ENCODE peak calls at places on chromosomes 5 and 9, in four cellular contexts. G is NT2/D1, Q is tibial nerve, V is H9. M is an unnamed sample. For H3K9me3, the result is how much of the 10 kb centered on the place peaks cover.

GRCh38 chr5:172841258-172841657 is 7.2 kb downstream of the ERGIC1 start:
- DNase-seq in Q (no peak), V (no peak), G (no peak), M (no peak)

GRCh38 chr5:95959051-95959963 is 2.3 kb downstream of the ELL2 start:
- DNase-seq in G (no peak), Q (no peak), V (peak), M (no peak)

GRCh38 chr9:118088075-118088474 is 383.9 kb downstream of the TLR4 start:
- DNase-seq in Q (no peak), V (no peak), G (no peak), M (no peak)

GRCh38 chr9:124353811-124354274 is 61.4 kb downstream of the PSMB7 start:
- DNase-seq in G (no peak), Q (no peak), V (no peak), M (no peak)

GRCh38 chr5:147901555-147901954 is 4.8 kb downstream of the C5orf46 start:
- DNase-seq in V (no peak), Q (no peak), G (no peak), M (no peak)

GRCh38 chr5:156121234-156121633 is 205.7 kb upstream of the SGCD start:
- DNase-seq in V (no peak), Q (no peak), G (no peak), M (no peak)

GRCh38 chr5:151257731-151258715 is 5.0 kb downstream of the GM2A start:
- DNase-seq in G (no peak), Q (no peak), V (no peak), M (no peak)

GRCh38 chr5:36150676-36151433 is 832 bp downstream of the LMBRD2 start:
- DNase-seq in Q (no peak), G (peak), V (peak), M (peak)

GRCh38 chr9:20144255-20144654 is 355.4 kb upstream of the SLC24A2 start:
- DNase-seq in Q (no peak), G (no peak), V (no peak), M (no peak)

GRCh38 chr9:101200852-101201251 is 172.3 kb downstream of the PLPPR1 start:
- DNase-seq in G (no peak), Q (no peak), V (no peak), M (no peak)

GRCh38 chr9:75147638-75148037 is 59.3 kb downstream of the OSTF1 start:
- DNase-seq in V (no peak), G (no peak), Q (no peak), M (no peak)

GRCh38 chr5:135248801-135249231 is 150.2 kb downstream of the MACROH2A1 start:
- DNase-seq in V (no peak), G (no peak), Q (no peak), M (no peak)

GRCh38 chr5:154131817-154132216 is 58.7 kb upstream of the GALNT10 start:
- DNase-seq in V (no peak), G (no peak), Q (no peak), M (no peak)

GRCh38 chr5:27788184-27788583 is 749.8 kb upstream of the CDH9 start:
- DNase-seq in G (no peak), V (no peak), Q (no peak), M (no peak)

GRCh38 chr5:144143625-144144024 is 26.8 kb downstream of the YIPF5 start:
- DNase-seq in V (no peak), Q (no peak), G (no peak), M (no peak)

GRCh38 chr5:4225741-4226140 is 630.1 kb downstream of the IRX1 start:
- DNase-seq in Q (no peak), V (no peak), G (no peak), M (no peak)

GRCh38 chr5:115487750-115488149 is 56.8 kb downstream of the FEM1C start:
- DNase-seq in Q (no peak), G (no peak), V (no peak), M (no peak)

GRCh38 chr9:133635098-133635497 is 1.1 kb upstream of the DBH start:
- DNase-seq in V (no peak), G (no peak), Q (no peak), M (no peak)

GRCh38 chr9:126113756-126114408 is 212.7 kb upstream of the MVB12B start:
- DNase-seq in G (no peak), V (peak), Q (no peak), M (no peak)

GRCh38 chr5:73450672-73451217 is 2.2 kb upstream of the FOXD1 start:
- DNase-seq in Q (no peak), G (no peak), V (peak), M (no peak)

GRCh38 chr9:38318755-38319495 is 73.6 kb upstream of the ALDH1B1 start:
- DNase-seq in Q (no peak), G (no peak), V (no peak), M (no peak)

GRCh38 chr9:81083062-81083461 is 606.3 kb downstream of the TLE1 start:
- DNase-seq in G (peak), V (peak), Q (no peak), M (no peak)

GRCh38 chr5:2199697-2200096 is 317.0 kb upstream of the IRX4 start:
- DNase-seq in G (no peak), Q (no peak), V (no peak), M (no peak)

GRCh38 chr5:2194949-2195348 is 312.2 kb upstream of the IRX4 start:
- DNase-seq in G (no peak), Q (no peak), V (no peak), M (no peak)

GRCh38 chr5:2193923-2194555 is 311.3 kb upstream of the IRX4 start:
- DNase-seq in Q (no peak), G (no peak), V (no peak), M (no peak)

GRCh38 chr5:2196416-2196815 is 313.7 kb upstream of the IRX4 start:
- DNase-seq in G (no peak), Q (no peak), V (no peak), M (no peak)

GRCh38 chr5:2196989-2197531 is 314.3 kb upstream of the IRX4 start:
- DNase-seq in G (no peak), V (no peak), Q (no peak), M (no peak)
- H3K9me3 ChIP-seq in G (under half), V (under half), Q (under half), M (under half)

GRCh38 chr5:6905883-6906282 is 192.7 kb downstream of the TENT4A start:
- DNase-seq in Q (no peak), G (no peak), V (no peak), M (no peak)
- H3K9me3 ChIP-seq in Q (under half), G (under half), V (under half), M (under half)

GRCh38 chr5:8814081-8814480 is 731.8 kb downstream of the SEMA5A start:
- DNase-seq in V (no peak), G (no peak), Q (no peak), M (no peak)

GRCh38 chr5:8807636-8808035 is 738.2 kb downstream of the SEMA5A start:
- DNase-seq in Q (no peak), G (no peak), V (no peak), M (no peak)

DNA sequence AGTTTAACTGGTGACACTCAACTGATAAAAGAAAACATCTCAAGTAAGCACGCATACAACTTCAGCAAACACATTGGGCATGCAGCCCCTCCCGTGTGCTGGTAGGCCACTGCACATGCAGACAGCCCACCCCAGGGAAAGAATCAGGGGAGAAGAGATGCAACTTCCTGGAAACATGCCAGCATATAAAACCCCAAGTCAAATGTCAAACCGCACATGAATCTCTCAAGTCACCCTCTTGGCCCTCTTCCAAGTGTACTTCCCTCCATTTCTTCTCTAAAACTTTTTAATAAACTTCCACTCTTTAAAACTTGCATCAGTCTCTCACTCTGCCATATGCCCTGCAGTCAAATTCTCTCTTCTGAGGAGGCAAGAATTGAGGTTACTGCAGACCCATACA is 732.7 kb downstream of the SEMA5A start:
- DNase-seq in V (no peak), Q (no peak), G (no peak), M (no peak)
- H3K9me3 ChIP-seq in V (under half), Q (under half), G (under half), M (under half)

DNA sequence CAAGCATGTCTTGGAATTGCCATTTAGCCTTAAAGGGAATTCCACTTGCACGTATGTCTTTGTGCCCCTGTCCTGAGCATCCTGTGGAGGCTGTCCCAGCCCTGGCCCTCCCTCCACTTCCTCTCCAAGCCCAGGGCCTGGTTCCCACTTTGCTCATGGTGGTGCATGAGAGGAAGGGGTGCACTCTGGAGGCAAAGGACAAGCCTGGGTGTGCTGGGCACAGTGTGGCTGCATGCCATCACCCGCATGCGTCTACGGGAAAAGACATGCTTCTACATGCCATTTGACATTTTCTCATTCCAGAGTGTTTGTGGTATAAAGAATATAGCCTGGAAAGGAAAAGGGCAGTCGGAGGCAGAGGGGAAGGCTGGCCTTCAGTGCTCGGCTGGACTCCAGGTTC is 7.2 kb upstream of the IRX2 start:
- DNase-seq in G (no peak), Q (no peak), V (no peak), M (no peak)
- H3K9me3 ChIP-seq in G (under half), Q (under half), V (under half), M (under half)

DNA sequence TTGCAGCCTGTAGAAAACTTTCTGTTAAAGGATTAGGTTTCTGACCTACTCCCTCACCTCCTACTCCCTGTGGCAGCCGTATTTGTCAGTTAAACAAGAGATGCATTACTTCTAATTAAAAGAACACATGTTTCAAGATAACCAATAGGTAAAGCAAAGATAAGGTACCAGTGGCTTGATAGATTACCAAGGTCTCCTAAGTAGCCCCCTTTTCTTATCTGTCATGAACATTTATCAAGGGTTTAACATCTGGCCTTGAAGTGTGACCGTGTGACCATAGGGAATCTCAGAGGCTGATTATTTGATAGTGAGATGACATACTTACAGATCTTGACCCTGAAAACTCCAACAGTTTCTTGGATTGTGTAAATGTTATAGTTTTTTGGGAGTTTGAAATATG is 764.0 kb upstream of the EDIL3 start:
- DNase-seq in G (no peak), Q (no peak), V (no peak), M (no peak)
- H3K9me3 ChIP-seq in G (under half), Q (under half), V (under half), M (under half)

DNA sequence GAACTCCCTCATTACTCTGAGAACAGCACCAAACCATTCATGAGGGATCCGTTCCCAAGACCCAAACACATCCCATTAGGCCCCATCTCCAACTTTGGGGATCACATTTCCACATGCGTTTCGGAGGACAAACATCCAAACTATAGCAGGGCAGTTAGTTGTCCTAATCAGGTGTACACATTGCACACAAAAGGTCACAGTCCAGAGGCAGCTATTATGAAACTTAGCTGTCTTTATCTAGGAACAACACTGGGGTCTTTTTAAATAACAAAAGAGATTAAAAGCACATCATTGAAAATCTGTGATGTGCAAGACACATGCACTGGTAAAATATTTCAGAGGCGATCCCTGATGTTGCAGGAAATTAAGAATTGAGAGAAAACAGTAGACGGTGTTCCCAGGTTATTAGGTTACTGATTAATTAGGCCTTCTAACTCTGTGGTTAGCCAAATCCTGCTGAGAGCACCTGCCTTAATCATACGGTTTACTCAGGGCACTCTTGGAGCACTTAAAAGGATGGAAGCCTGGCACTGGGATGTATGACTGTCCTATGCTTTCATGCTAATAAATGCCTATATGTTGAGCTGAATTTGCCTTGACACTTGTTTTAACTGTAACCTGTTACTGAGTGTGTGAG is 1574.5 kb upstream of the WWC1 start:
- DNase-seq in G (no peak), Q (no peak), V (no peak), M (no peak)
- H3K9me3 ChIP-seq in G (under half), Q (under half), V (under half), M (under half)

M was measured in T-helper 17 cell.